ENCODE peak calls at places on chromosomes 13 and 19, in five cellular contexts. A, Q, F, G and S are unnamed samples.

GRCh38 chr19:28424662-28425430 is 788.1 kb downstream of the UQCRFS1 start:
- DNase-seq in A (no peak), Q (no peak), F (no peak), G (no peak), S (no peak)

GRCh38 chr13:31775148-31775547 is 35.8 kb downstream of the RXFP2 start:
- DNase-seq in A (no peak), Q (no peak), F (no peak), G (no peak), S (no peak)

GRCh38 chr13:36921902-36922301 is 1.9 kb upstream of the SMAD9 start:
- DNase-seq in A (no peak), Q (no peak), F (no peak), G (no peak), S (no peak)

GRCh38 chr13:35964764-35965163 is 166.4 kb downstream of the DCLK1 start:
- DNase-seq in A (no peak), Q (no peak), F (no peak), G (no peak), S (no peak)

GRCh38 chr13:45119469-45119989 is 781 bp upstream of the GTF2F2 start:
- DNase-seq in A (peak; percentile 16), Q (no peak), F (peak; percentile 42), G (no peak), S (peak; percentile 67)

GRCh38 chr13:109146912-109147624 is 517.7 kb downstream of the MYO16 start:
- DNase-seq in A (no peak), Q (no peak), F (no peak), G (no peak), S (no peak)

GRCh38 chr19:19670070-19670551 is 1.5 kb downstream of the ZNF101 start:
- DNase-seq in A (no peak), Q (peak; percentile 27), F (peak; percentile 17), G (no peak), S (no peak)

GRCh38 chr19:35846038-35846668 is 6.2 kb downstream of the NPHS1 start:
- DNase-seq in A (no peak), Q (no peak), F (peak; percentile 47), G (no peak), S (no peak)

GRCh38 chr19:48445256-48445605 is 552 bp upstream of the GRWD1 start:
- DNase-seq in A (no peak), Q (no peak), F (no peak), G (no peak), S (no peak)

GRCh38 chr19:7492142-7493055 is 3.6 kb upstream of the PEX11G start:
- DNase-seq in A (no peak), Q (no peak), F (no peak), G (no peak), S (no peak)

GRCh38 chr19:34124828-34125227 is 47.5 kb upstream of the LSM14A start:
- DNase-seq in A (no peak), Q (no peak), F (no peak), G (no peak), S (no peak)

GRCh38 chr19:51441410-51442390 is 16.6 kb downstream of the SIGLEC8 start:
- DNase-seq in A (peak; percentile 48), Q (peak; percentile 55), F (peak; percentile 44), G (no peak), S (peak; percentile 93)

GRCh38 chr19:6276447-6276846 is 3.3 kb downstream of the MLLT1 start:
- DNase-seq in A (no peak), Q (peak; percentile 45), F (peak; percentile 53), G (no peak), S (peak; percentile 72)

GRCh38 chr13:52838433-52839107 is 9.9 kb downstream of the PCDH8 start:
- DNase-seq in A (no peak), Q (no peak), F (no peak), G (no peak), S (no peak)

GRCh38 chr13:50732712-50733111 is 110.8 kb downstream of the DLEU7 start:
- DNase-seq in A (no peak), Q (no peak), F (no peak), G (no peak), S (no peak)

GRCh38 chr13:81683526-81683925 is 1342.6 kb upstream of the SPRY2 start:
- DNase-seq in A (no peak), Q (no peak), F (no peak), G (no peak), S (no peak)

GRCh38 chr19:50798943-50799851 is 9.0 kb downstream of the ACP4 start:
- DNase-seq in A (no peak), Q (no peak), F (no peak), G (no peak), S (no peak)

GRCh38 chr19:3661284-3662238 is 35.0 kb upstream of the CACTIN start:
- DNase-seq in A (no peak), Q (no peak), F (no peak), G (no peak), S (no peak)

GRCh38 chr19:56350416-56351045 is 35.9 kb upstream of the ZSCAN5A start:
- DNase-seq in A (no peak), Q (no peak), F (peak; percentile 49), G (no peak), S (peak; percentile 63)

GRCh38 chr13:114106991-114107685 is 25.3 kb downstream of the RASA3 start:
- DNase-seq in A (no peak), Q (peak; percentile 23), F (no peak), G (peak; percentile 68), S (peak; percentile 41)

GRCh38 chr19:58477130-58477529 is 978 bp downstream of the ZNF446 start:
- DNase-seq in A (no peak), Q (no peak), F (no peak), G (no peak), S (no peak)

GRCh38 chr19:13195678-13196077 is 45.5 kb downstream of the IER2 start:
- DNase-seq in A (peak; percentile 57), Q (peak; percentile 82), F (peak; percentile 80), G (no peak), S (peak; percentile 84)

GRCh38 chr13:51590966-51591627 is 6.8 kb downstream of the WDFY2 start:
- DNase-seq in A (no peak), Q (no peak), F (no peak), G (no peak), S (no peak)

GRCh38 chr19:34837262-34837661 is 64.2 kb upstream of the ZNF599 start:
- DNase-seq in A (no peak), Q (peak; percentile 55), F (peak; percentile 68), G (no peak), S (no peak)

DNA sequence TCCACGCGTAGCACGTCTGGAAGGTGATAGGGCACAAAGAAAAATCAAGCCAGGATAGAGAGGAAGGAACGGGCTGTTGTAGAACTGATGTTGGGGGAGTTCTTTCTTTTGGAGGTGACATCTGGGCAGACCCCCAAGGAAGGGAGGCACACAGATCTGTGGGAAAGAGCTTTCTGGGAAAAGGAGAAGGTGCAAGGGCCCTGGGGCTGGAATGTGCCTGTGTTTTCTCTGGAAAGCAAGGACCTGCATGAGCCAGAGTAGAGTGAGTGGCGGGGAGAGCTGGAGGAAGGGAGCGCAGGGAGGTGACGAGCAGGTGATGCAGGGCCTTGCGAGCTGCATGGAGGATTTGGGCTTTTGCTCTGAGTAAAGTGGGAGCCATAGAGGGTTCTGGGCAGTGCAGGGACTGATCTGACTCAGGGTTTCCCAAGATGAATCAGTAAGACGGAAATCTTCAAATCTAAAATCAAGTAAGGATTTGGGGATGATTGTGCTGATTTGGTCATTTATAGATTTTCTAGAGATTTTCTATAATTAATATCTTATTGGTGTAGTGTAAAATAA is 30.8 kb downstream of the SMARCA4 start:
- DNase-seq in A (no peak), Q (no peak), F (no peak), G (no peak), S (no peak)
- TF ChIP-seq CTCF in A (no peak), Q (no peak), F (no peak), G (no peak), S (no peak)

GRCh38 chr19:39345956-39346355 is 3.7 kb downstream of the SAMD4B start:
- DNase-seq in A (no peak), Q (no peak), F (no peak), G (no peak), S (no peak)

GRCh38 chr19:39342647-39343305 is 555 bp downstream of the SAMD4B start:
- DNase-seq in A (no peak), Q (peak; percentile 53), F (no peak), G (no peak), S (no peak)

GRCh38 chr19:39339636-39340035 is 2.6 kb upstream of the SAMD4B start:
- DNase-seq in A (no peak), Q (no peak), F (no peak), G (no peak), S (no peak)

GRCh38 chr19:39341720-39342604 is at the start of gene SAMD4B:
- DNase-seq in A (peak; percentile 97), Q (peak; percentile 99), F (peak; percentile 98), G (peak; percentile 97), S (peak; percentile 99)

DNA sequence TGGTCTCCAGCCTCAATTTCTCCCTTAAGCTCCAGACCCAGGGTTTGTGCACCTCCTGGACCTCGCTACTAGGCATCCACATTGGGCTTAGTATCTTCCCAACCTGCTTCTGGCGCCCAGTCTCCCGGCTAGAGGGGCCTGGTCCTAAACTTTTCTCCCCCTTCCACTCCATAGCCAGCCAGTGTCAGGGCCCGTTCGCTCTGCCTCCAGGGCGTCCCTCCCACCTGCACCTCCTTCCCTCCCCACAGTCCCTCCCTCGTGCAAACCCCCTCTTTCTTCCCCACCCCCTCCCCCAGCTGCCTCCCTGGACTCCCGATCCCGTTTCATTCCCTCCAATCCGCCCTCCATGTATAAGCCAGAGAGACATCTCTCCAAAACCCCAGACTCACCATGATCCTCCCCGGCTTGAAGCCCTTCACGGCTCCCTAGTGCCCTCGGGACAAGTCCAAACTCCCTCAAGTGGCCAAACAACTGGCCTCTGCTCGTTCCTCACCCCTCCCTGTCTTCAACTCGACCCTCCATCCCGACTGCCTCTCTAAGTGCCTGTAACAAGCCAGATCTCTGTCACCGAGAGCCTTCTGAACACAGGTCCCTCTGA is 1.0 kb upstream of the SAMD4B start:
- DNase-seq in A (no peak), Q (peak; percentile 61), F (peak; percentile 38), G (no peak), S (peak; percentile 24)
- TF ChIP-seq CTCF in A (no peak), Q (no peak), F (no peak), G (no peak), S (no peak)

GRCh38 chr13:40178130-40178529 is 488.3 kb downstream of the FOXO1 start:
- DNase-seq in A (no peak), Q (no peak), F (no peak), G (no peak), S (no peak)

GRCh38 chr13:40179421-40179820 is 487.0 kb downstream of the FOXO1 start:
- DNase-seq in A (no peak), Q (no peak), F (no peak), G (no peak), S (no peak)

GRCh38 chr13:40181203-40181845 is 485.1 kb downstream of the FOXO1 start:
- DNase-seq in A (no peak), Q (no peak), F (no peak), G (no peak), S (no peak)

GRCh38 chr13:40180776-40181175 is 485.7 kb downstream of the FOXO1 start:
- DNase-seq in A (no peak), Q (no peak), F (no peak), G (no peak), S (no peak)

GRCh38 chr13:40179882-40180281 is 486.6 kb downstream of the FOXO1 start:
- DNase-seq in A (no peak), Q (no peak), F (no peak), G (no peak), S (no peak)
- TF ChIP-seq CTCF in A (no peak), Q (no peak), F (no peak), G (no peak), S (no peak)

DNA sequence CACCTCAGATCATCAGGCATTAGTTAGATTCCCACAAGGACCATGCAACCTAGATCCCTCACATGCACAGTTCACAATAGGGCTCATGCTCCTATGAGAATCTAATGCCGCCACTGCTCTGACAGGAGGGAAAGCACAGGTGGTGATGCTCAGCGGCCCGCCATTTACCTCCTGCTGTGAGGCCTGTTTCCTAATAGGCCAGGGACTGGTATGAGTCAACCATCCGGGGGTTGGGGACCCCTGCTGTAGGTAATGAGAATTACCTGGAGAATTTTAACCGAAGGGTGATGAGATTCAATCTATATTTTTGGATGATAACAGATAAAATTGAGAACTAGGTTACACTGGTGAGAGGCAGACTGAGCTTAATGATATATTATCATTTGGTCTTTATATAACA is 101.4 kb downstream of the LACC1 start:
- DNase-seq in A (no peak), Q (no peak), F (no peak), G (no peak), S (no peak)
- TF ChIP-seq CTCF in A (no peak), Q (no peak), F (no peak), G (no peak), S (no peak)